ENCODE peak calls at places on chromosomes 12 and 14, in six cellular contexts. H is SJSA1, Y is body of pancreas, N is neural progenitor cell, C is ovary, R is adrenal gland. X is an unnamed sample.

GRCh38 chr12:71060426-71060825 is 97.4 kb downstream of the TSPAN8 start:
- DNase-seq in N (peak; percentile 27), R (no peak), Y (no peak), H (no peak), C (no peak), X (no peak)

GRCh38 chr12:100672075-100672592 is 98.7 kb downstream of the GAS2L3 start:
- DNase-seq in R (no peak), N (peak; percentile 43), C (no peak), H (no peak), Y (no peak), X (peak; percentile 43)

GRCh38 chr12:115322275-115322674 is 638.3 kb upstream of the TBX3 start:
- DNase-seq in H (no peak), Y (no peak), R (no peak), N (no peak), C (no peak), X (no peak)

GRCh38 chr12:112327209-112327930 is 54.9 kb downstream of the HECTD4 start:
- DNase-seq in C (no peak), N (no peak), R (no peak), Y (no peak), H (no peak), X (no peak)

GRCh38 chr14:61517861-61518802 is 177.2 kb upstream of the HIF1A start:
- DNase-seq in N (no peak), R (peak; percentile 39), C (no peak), Y (peak; percentile 57), H (no peak), X (peak; percentile 59)

GRCh38 chr14:100430571-100430970 is 107.4 kb downstream of the SLC25A47 start:
- DNase-seq in H (no peak), Y (no peak), R (no peak), C (no peak), N (no peak), X (no peak)

GRCh38 chr14:33563492-33563891 is 387.4 kb downstream of the EGLN3 start:
- DNase-seq in N (no peak), Y (no peak), C (no peak), H (no peak), R (no peak), X (no peak)

GRCh38 chr12:52659395-52659794 is 7.4 kb upstream of the KRT2 start:
- DNase-seq in H (no peak), R (no peak), Y (no peak), N (no peak), C (no peak), X (no peak)

GRCh38 chr12:27711312-27711682 is 665 bp downstream of the MRPS35 start:
- DNase-seq in C (no peak), H (no peak), N (no peak), Y (no peak), R (no peak), X (no peak)

GRCh38 chr12:51381226-51382079 is 9.8 kb downstream of the GALNT6 start:
- DNase-seq in H (no peak), C (peak; percentile 40), R (no peak), N (no peak), Y (no peak), X (no peak)

GRCh38 chr14:63952933-63953437 is 100.2 kb downstream of the SYNE2 start:
- DNase-seq in C (no peak), R (no peak), H (no peak), N (no peak), Y (no peak), X (no peak)

GRCh38 chr12:95951515-95951914 is 8.4 kb downstream of the AMDHD1 start:
- DNase-seq in C (no peak), N (no peak), Y (no peak), R (no peak), H (no peak), X (no peak)

GRCh38 chr14:68874746-68875155 is 81.9 kb upstream of the ZFP36L1 start:
- DNase-seq in N (no peak), H (no peak), Y (no peak), C (no peak), R (no peak), X (no peak)

GRCh38 chr14:101119830-101120571 is 216.5 kb upstream of the RTL1 start:
- DNase-seq in R (no peak), Y (no peak), H (peak; percentile 25), C (no peak), N (peak; percentile 42), X (no peak)

GRCh38 chr12:21891763-21892217 is 49.4 kb downstream of the ABCC9 start:
- DNase-seq in C (peak; percentile 18), R (no peak), H (no peak), Y (peak; percentile 18), N (no peak), X (peak; percentile 85)

GRCh38 chr12:31724597-31724996 is 4.2 kb downstream of the AMN1 start:
- DNase-seq in Y (no peak), N (peak; percentile 24), H (no peak), C (no peak), R (no peak), X (no peak)

GRCh38 chr12:132238487-132239248 is 90.7 kb downstream of the GALNT9 start:
- DNase-seq in R (no peak), C (no peak), Y (no peak), H (no peak), N (no peak), X (peak; percentile 44)

GRCh38 chr12:111570090-111570961 is 28.8 kb downstream of the ATXN2 start:
- DNase-seq in H (peak; percentile 71), C (no peak), Y (no peak), R (no peak), N (no peak), X (no peak)

GRCh38 chr14:33932033-33932432 is 18.8 kb downstream of the EGLN3 start:
- DNase-seq in Y (no peak), R (no peak), H (no peak), C (no peak), N (no peak), X (no peak)

GRCh38 chr14:48323655-48324054 is 648.2 kb upstream of the MDGA2 start:
- DNase-seq in N (no peak), C (no peak), H (no peak), Y (no peak), R (no peak), X (no peak)

GRCh38 chr12:77366616-77367015 is 301.2 kb upstream of the E2F7 start:
- DNase-seq in H (no peak), N (no peak), Y (no peak), R (no peak), C (no peak), X (no peak)

GRCh38 chr12:53948650-53949593 is 5.8 kb upstream of the HOXC12 start:
- DNase-seq in N (no peak), Y (no peak), R (no peak), C (no peak), H (peak; percentile 53), X (no peak)

GRCh38 chr12:94649349-94650142 is 811 bp downstream of the TMCC3 start:
- DNase-seq in Y (peak; percentile 30), R (peak; percentile 42), N (peak; percentile 68), C (peak; percentile 70), H (peak; percentile 50), X (peak; percentile 85)

GRCh38 chr12:92861381-92861780 is 67.7 kb downstream of the EEA1 start:
- DNase-seq in H (no peak), Y (no peak), C (no peak), N (no peak), R (no peak), X (no peak)

GRCh38 chr12:11814362-11814761 is 164.9 kb downstream of the ETV6 start:
- DNase-seq in H (no peak), Y (no peak), N (no peak), C (no peak), R (peak; percentile 64), X (no peak)

DNA sequence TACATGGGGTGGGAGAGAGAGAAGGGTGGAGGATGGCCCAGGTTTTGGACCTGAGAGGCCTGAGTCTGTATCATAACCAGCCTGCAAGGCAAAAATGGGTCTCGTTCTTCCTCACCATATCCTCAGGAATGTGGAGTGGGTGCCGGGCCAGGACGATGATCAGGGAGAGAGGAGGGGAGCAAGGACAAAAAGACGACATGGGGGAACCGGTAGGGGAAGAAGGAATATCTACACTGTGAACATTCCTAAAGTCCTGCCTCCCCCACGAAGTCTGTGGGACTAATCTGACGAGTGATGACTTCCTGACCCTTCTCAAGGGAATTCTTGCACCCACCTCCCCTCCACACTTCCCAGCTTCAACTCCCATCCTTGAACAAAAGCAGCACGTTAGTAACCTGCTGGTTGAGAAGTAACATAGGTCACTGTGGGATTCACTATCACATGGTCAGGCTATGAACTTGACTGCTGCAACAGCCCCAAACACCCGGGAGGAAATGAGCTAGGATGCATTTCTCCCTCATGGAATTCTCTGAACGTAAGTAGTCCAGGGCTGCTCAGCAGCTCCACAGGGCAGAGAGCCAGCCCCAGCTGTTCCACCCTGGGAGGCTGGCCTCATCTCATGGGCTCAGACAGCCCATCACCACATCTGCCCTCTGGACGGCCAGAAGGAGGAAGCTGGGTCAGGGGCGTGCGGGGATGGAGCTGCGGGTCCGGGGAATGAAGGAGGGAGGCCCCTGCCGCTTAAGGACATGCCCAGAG is 36.8 kb upstream of the VWF start:
- DNase-seq in Y (no peak), N (no peak), H (no peak), C (no peak), R (no peak), X (peak; percentile 82)
- H3K27ac ChIP-seq in Y (no peak overlapping the region), N (no peak overlapping the region), H (no peak overlapping the region), C (no peak overlapping the region), R (no peak overlapping the region), X (peak overlapping the region; percentile 37)

GRCh38 chr14:39912192-39913100 is 480.2 kb upstream of the FBXO33 start:
- DNase-seq in C (no peak), R (no peak), H (no peak), N (no peak), Y (no peak), X (no peak)
- H3K27ac ChIP-seq in C (no peak overlapping the region), R (no peak overlapping the region), H (no peak overlapping the region), N (no peak overlapping the region), Y (no peak overlapping the region), X (no peak overlapping the region)

GRCh38 chr12:69657376-69658137 is 41.5 kb downstream of the BEST3 start:
- DNase-seq in H (no peak), C (no peak), R (peak; percentile 83), Y (no peak), N (no peak), X (no peak)

GRCh38 chr12:69661386-69661785 is 37.7 kb downstream of the BEST3 start:
- DNase-seq in H (no peak), Y (no peak), N (no peak), C (no peak), R (no peak), X (no peak)

GRCh38 chr12:69658203-69658602 is 40.9 kb downstream of the BEST3 start:
- DNase-seq in Y (no peak), H (no peak), R (no peak), N (no peak), C (no peak), X (no peak)

GRCh38 chr12:69662764-69663163 is 36.3 kb downstream of the BEST3 start:
- DNase-seq in R (no peak), C (no peak), N (no peak), Y (no peak), H (no peak), X (no peak)

GRCh38 chr12:69660164-69660863 is 38.8 kb downstream of the BEST3 start:
- DNase-seq in Y (no peak), H (no peak), C (no peak), R (no peak), N (no peak), X (no peak)
- H3K27ac ChIP-seq in Y (no peak overlapping the region), H (no peak overlapping the region), C (no peak overlapping the region), R (no peak overlapping the region), N (no peak overlapping the region), X (no peak overlapping the region)

DNA sequence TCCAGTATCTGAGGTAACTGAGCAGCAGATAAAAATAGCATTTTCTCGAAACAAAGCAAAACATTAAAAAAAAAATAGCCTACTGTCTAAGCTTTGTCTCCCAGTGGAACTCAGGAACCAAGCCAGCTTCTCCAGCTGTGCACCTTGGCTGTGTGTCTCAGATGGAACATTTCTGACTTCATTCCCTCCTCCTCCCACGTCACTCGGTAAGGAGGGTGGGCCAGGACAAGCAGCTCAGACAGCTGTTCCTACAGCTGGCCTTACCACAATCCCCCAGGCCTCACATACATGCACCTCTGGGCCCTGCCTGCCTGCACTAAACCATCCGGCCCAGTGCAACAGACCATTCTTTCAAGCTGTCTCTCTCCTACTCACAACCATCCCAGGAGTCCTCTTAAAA is 249.7 kb downstream of the DAD1 start:
- DNase-seq in H (no peak), R (peak; percentile 50), C (peak; percentile 90), Y (peak; percentile 31), N (no peak), X (peak; percentile 91)
- H3K27ac ChIP-seq in H (no peak overlapping the region), R (no peak overlapping the region), C (no peak overlapping the region), Y (no peak overlapping the region), N (no peak overlapping the region), X (peak overlapping the region; percentile 22)